ENCODE peak calls at places on chromosomes 6 and 20, in ten cellular contexts. V, L, X, Z, P, G, N, T, H and S are unnamed samples.

GRCh38 chr6:53205778-53206177 is 57.1 kb upstream of the GCM1 start:
- DNase-seq in L (no peak), T (no peak), Z (no peak), N (no peak), G (no peak), H (no peak), P (no peak), X (no peak), V (no peak), S (no peak)

GRCh38 chr6:82818727-82819126 is 246.9 kb downstream of the UBE3D start:
- DNase-seq in Z (no peak), N (no peak), X (no peak), H (peak; percentile 85), G (peak; percentile 79), P (no peak), V (peak; percentile 58), L (peak; percentile 74), T (no peak), S (no peak)

GRCh38 chr20:57451759-57452661 is 60.8 kb downstream of the RBM38 start:
- DNase-seq in L (peak; percentile 20), G (no peak), H (no peak), P (no peak), V (no peak), T (no peak), Z (no peak), X (no peak), N (peak; percentile 14), S (no peak)

GRCh38 chr20:33130553-33130952 is 37.4 kb upstream of the BPIFA2 start:
- DNase-seq in P (no peak), Z (no peak), L (peak; percentile 42), T (no peak), H (peak; percentile 3), V (peak; percentile 3), N (no peak), G (peak; percentile 17), X (no peak), S (no peak)

GRCh38 chr6:11650297-11650696 is 112.7 kb downstream of the TMEM170B start:
- DNase-seq in T (no peak), L (peak; percentile 87), H (peak; percentile 62), G (no peak), V (peak; percentile 94), N (no peak), Z (peak; percentile 1), X (no peak), P (peak; percentile 54), S (peak; percentile 34)

GRCh38 chr20:23666189-23666588 is 22.6 kb downstream of the CST4 start:
- DNase-seq in X (no peak), L (peak; percentile 45), V (peak; percentile 42), Z (no peak), N (no peak), H (no peak), P (no peak), T (no peak), G (peak; percentile 14), S (no peak)

GRCh38 chr20:20759132-20759531 is 46.7 kb upstream of the RALGAPA2 start:
- DNase-seq in V (no peak), T (no peak), N (no peak), L (no peak), H (no peak), P (peak; percentile 40), G (no peak), Z (no peak), X (peak; percentile 59), S (no peak)

GRCh38 chr6:13615802-13616140 is 636 bp downstream of the NOL7 start:
- DNase-seq in T (peak; percentile 65), X (peak; percentile 71), V (peak; percentile 39), P (peak; percentile 87), N (no peak), Z (peak; percentile 24), H (no peak), G (peak; percentile 51), L (peak; percentile 46), S (peak; percentile 36)

GRCh38 chr6:80235647-80236046 is 129.2 kb downstream of the BCKDHB start:
- DNase-seq in X (no peak), P (no peak), G (no peak), H (no peak), V (no peak), T (no peak), L (no peak), N (no peak), Z (no peak), S (no peak)

GRCh38 chr6:138977646-138978167 is 10.3 kb downstream of the REPS1 start:
- DNase-seq in X (no peak), N (no peak), V (no peak), G (no peak), T (no peak), L (no peak), H (no peak), P (no peak), Z (no peak), S (no peak)

GRCh38 chr6:26339612-26340011 is 25.4 kb upstream of the BTN3A2 start:
- DNase-seq in V (no peak), Z (no peak), P (no peak), H (no peak), G (no peak), T (no peak), X (no peak), N (no peak), L (no peak), S (no peak)

GRCh38 chr6:73732845-73733675 is 37.1 kb downstream of the CD109 start:
- DNase-seq in L (peak; percentile 86), V (peak; percentile 88), T (peak; percentile 75), P (peak; percentile 89), X (peak; percentile 64), G (peak; percentile 87), H (peak; percentile 65), Z (peak; percentile 67), N (peak; percentile 62), S (peak; percentile 69)

GRCh38 chr6:36724514-36725385 is 27.1 kb downstream of the RAB44 start:
- DNase-seq in G (peak; percentile 82), T (peak; percentile 91), N (no peak), V (peak; percentile 81), H (peak; percentile 56), X (peak; percentile 92), L (peak; percentile 77), Z (peak; percentile 71), P (no peak), S (peak; percentile 57)

GRCh38 chr6:551405-551804 is 105.5 kb downstream of the HUS1B start:
- DNase-seq in N (no peak), L (peak; percentile 17), T (no peak), G (peak; percentile 59), V (peak; percentile 19), Z (peak; percentile 29), X (no peak), H (no peak), P (no peak), S (no peak)
- TF ChIP-seq CTCF in N (no peak), L (no peak), T (no peak), G (no peak), V (peak; percentile 17), Z (peak; percentile 31), X (no peak), H (no peak), P (peak; percentile 47), S (no peak)

GRCh38 chr6:52102330-52102932 is 15.0 kb upstream of the PKHD1 start:
- DNase-seq in P (no peak), Z (no peak), T (no peak), G (no peak), H (no peak), V (no peak), L (no peak), N (no peak), X (no peak), S (no peak)

GRCh38 chr6:52103661-52104060 is 16.2 kb upstream of the PKHD1 start:
- DNase-seq in X (no peak), T (no peak), L (no peak), V (no peak), H (no peak), Z (no peak), G (no peak), N (no peak), P (no peak), S (no peak)

DNA sequence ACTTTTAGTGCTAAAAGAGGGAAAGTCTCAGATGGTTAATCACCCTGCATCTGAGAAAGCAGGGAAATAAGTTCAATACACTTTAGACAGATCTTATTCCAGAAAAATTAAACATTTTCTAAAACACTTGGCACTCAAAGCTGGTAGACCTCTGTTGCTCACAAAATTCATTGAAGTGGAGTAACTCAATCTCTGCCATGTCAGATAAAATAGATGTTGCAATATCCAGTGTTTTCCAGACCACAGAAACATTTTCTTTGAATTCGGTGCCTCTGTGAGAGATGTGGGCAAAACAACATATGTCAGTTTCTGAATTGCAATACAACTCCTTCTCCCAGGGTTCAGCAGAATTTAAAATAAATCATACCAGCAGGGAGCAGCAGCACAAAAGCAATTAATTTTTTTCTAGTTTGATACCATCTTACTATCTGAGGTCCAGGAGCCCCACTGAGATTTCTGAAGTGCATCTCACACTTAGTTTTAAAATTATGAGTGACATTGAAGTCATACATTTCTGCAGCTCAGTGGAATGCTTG is 11.3 kb upstream of the PKHD1 start:
- DNase-seq in H (no peak), V (no peak), X (no peak), N (no peak), P (no peak), G (peak; percentile 9), T (no peak), Z (no peak), L (no peak), S (no peak)
- TF ChIP-seq CTCF in H (no peak), V (no peak), X (no peak), N (no peak), P (no peak), G (peak; percentile 26), T (no peak), Z (no peak), L (no peak), S (no peak)

GRCh38 chr6:16401868-16402267 is 163.5 kb downstream of the GMPR start:
- DNase-seq in X (no peak), L (peak; percentile 20), H (no peak), T (no peak), P (no peak), G (no peak), V (peak; percentile 29), Z (no peak), N (no peak), S (no peak)

GRCh38 chr6:16404456-16404855 is 166.1 kb downstream of the GMPR start:
- DNase-seq in G (no peak), H (no peak), Z (no peak), L (no peak), X (no peak), T (no peak), V (no peak), N (no peak), P (no peak), S (no peak)

GRCh38 chr6:16405349-16405865 is 167.0 kb downstream of the GMPR start:
- DNase-seq in V (peak; percentile 26), N (no peak), L (peak; percentile 63), H (no peak), T (no peak), G (no peak), X (no peak), Z (no peak), P (no peak), S (peak; percentile 75)

GRCh38 chr6:16402501-16402900 is 164.1 kb downstream of the GMPR start:
- DNase-seq in N (no peak), X (no peak), L (peak; percentile 29), G (no peak), T (no peak), V (peak; percentile 56), P (no peak), H (no peak), Z (no peak), S (peak; percentile 78)

GRCh38 chr6:16403831-16404230 is 165.4 kb downstream of the GMPR start:
- DNase-seq in V (peak; percentile 33), X (no peak), Z (no peak), T (no peak), N (no peak), P (no peak), L (peak; percentile 16), H (no peak), G (no peak), S (no peak)
- TF ChIP-seq CTCF in V (peak; percentile 24), X (no peak), Z (no peak), T (no peak), N (no peak), P (peak; percentile 57), L (peak; percentile 28), H (peak; percentile 68), G (peak; percentile 23), S (no peak)

GRCh38 chr20:58868795-58869194 is 16.3 kb downstream of the GNAS start:
- DNase-seq in Z (no peak), H (no peak), P (no peak), N (no peak), X (no peak), L (no peak), T (no peak), V (no peak), G (no peak), S (no peak)
- TF ChIP-seq CTCF in Z (peak; percentile 22), H (peak; percentile 51), P (peak; percentile 71), N (no peak), X (no peak), L (peak; percentile 21), T (peak; percentile 23), V (no peak), G (no peak), S (no peak)